ENCODE peak calls at places on chromosome 16, in ten cellular contexts. X is GM12865; V is natural killer cell; R is cardiac fibroblast; E is CD8-positive, alpha-beta T cell; C is A549; O is heart left ventricle; L is brain microvascular endothelial cell; I is epithelial cell of proximal tubule; K is heart right ventricle. F is an unnamed sample.

GRCh38 chr16:71645450-71645849 is 19.5 kb downstream of the MARVELD3 start:
- DNase-seq in X (peak; percentile 44), V (no peak), R (peak; percentile 53), E (no peak), C (peak; percentile 70), O (no peak), L (peak; percentile 44), I (no peak), K (no peak), F (peak; percentile 13)

GRCh38 chr16:19716183-19716582 is 1.8 kb downstream of the KNOP1 start:
- DNase-seq in X (no peak), V (no peak), R (no peak), E (no peak), C (no peak), O (no peak), L (no peak), I (no peak), K (no peak), F (no peak)

GRCh38 chr16:14011846-14012245 is 59.3 kb upstream of the MRTFB start:
- DNase-seq in X (no peak), V (no peak), R (no peak), E (no peak), C (no peak), O (no peak), L (no peak), I (no peak), K (no peak), F (peak; percentile 40)

GRCh38 chr16:67236551-67237395 is 9.8 kb downstream of the TMEM208 start:
- DNase-seq in X (peak; percentile 81), V (peak; percentile 50), R (peak; percentile 50), E (peak; percentile 70), C (peak; percentile 75), O (peak; percentile 68), L (peak; percentile 39), I (no peak), K (peak; percentile 46), F (peak; percentile 33)

GRCh38 chr16:87713469-87714229 is 52.1 kb downstream of the KLHDC4 start:
- DNase-seq in X (no peak), V (peak; percentile 67), R (no peak), E (peak; percentile 59), C (no peak), O (no peak), L (no peak), I (no peak), K (no peak), F (no peak)

GRCh38 chr16:55532227-55532626 is 23.4 kb downstream of the LPCAT2 start:
- DNase-seq in X (no peak), V (no peak), R (no peak), E (no peak), C (no peak), O (no peak), L (no peak), I (no peak), K (no peak), F (peak; percentile 24)

GRCh38 chr16:57533366-57533617 is 3.1 kb downstream of the CCDC102A start:
- DNase-seq in X (no peak), V (no peak), R (no peak), E (no peak), C (no peak), O (no peak), L (no peak), I (no peak), K (no peak), F (no peak)

GRCh38 chr16:20308801-20309590 is 18.3 kb downstream of the GP2 start:
- DNase-seq in X (no peak), V (no peak), R (no peak), E (no peak), C (no peak), O (no peak), L (no peak), I (no peak), K (no peak), F (no peak)

GRCh38 chr16:22077700-22078313 is 14.5 kb upstream of the VWA3A start:
- DNase-seq in X (peak; percentile 77), V (peak; percentile 56), R (peak; percentile 79), E (peak; percentile 78), C (peak; percentile 61), O (no peak), L (peak; percentile 71), I (no peak), K (peak; percentile 37), F (peak; percentile 60)

GRCh38 chr16:85377388-85378144 is 235.6 kb upstream of the GSE1 start:
- DNase-seq in X (no peak), V (no peak), R (peak; percentile 53), E (no peak), C (no peak), O (no peak), L (no peak), I (no peak), K (no peak), F (no peak)

GRCh38 chr16:88534731-88535141 is 35.5 kb upstream of the ZC3H18 start:
- DNase-seq in X (peak; percentile 79), V (no peak), R (peak; percentile 50), E (peak; percentile 41), C (peak; percentile 71), O (no peak), L (peak; percentile 13), I (no peak), K (peak; percentile 49), F (peak; percentile 52)

GRCh38 chr16:77211880-77212735 is 12.9 kb downstream of the SYCE1L start:
- DNase-seq in X (peak; percentile 77), V (peak; percentile 67), R (peak; percentile 38), E (peak; percentile 76), C (peak; percentile 83), O (peak; percentile 81), L (no peak), I (no peak), K (peak; percentile 53), F (no peak)

GRCh38 chr16:78624349-78624748 is 524.9 kb downstream of the WWOX start:
- DNase-seq in X (no peak), V (no peak), R (no peak), E (no peak), C (no peak), O (no peak), L (no peak), I (no peak), K (no peak), F (no peak)
- TF ChIP-seq CTCF in X (no peak), V (no peak), R (no peak), E (no peak), C (no peak), O (no peak), L (no peak), I (no peak), K (no peak), F (no peak)

GRCh38 chr16:49856741-49857330 is 924 bp upstream of the ZNF423 start:
- DNase-seq in X (peak; percentile 51), V (no peak), R (peak; percentile 87), E (no peak), C (peak; percentile 79), O (peak; percentile 88), L (peak; percentile 81), I (peak; percentile 7), K (peak; percentile 83), F (peak; percentile 66)
- TF ChIP-seq CTCF in X (peak; percentile 19), V (no peak), R (peak; percentile 32), E (no peak), C (no peak), O (no peak), L (peak; percentile 51), I (no peak), K (no peak), F (peak; percentile 25)

DNA sequence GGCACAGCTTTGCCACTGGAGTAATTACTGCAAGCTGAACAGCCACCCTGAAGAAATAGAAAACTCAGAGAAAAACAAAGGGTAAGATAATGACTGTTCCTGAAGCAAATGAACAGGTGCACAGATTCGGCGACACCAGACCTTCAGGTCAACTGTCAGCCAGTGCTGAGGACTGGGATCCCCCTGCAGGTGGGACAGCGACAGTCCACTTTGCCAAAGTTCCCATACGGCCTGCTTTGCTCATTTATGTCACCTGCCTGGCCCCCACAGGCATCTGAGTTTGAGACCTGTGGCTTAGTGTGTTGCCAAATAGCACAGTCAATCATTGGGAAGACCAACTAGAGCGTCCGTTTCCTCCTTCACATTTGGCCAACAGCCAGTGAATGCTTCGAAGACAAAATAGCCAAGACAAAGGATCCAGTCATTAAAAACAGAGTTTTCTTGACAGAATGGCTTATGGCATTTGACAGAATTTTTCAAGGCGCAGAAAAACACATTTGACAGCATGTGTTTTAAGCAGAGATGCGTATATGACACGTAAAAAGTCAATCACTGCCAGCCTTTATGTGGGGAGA is 113.8 kb downstream of the ABCC12 start:
- DNase-seq in X (peak; percentile 18), V (no peak), R (no peak), E (no peak), C (no peak), O (no peak), L (no peak), I (no peak), K (no peak), F (no peak)
- TF ChIP-seq CTCF in X (no peak), V (no peak), R (peak; percentile 5), E (no peak), C (no peak), O (no peak), L (peak; percentile 39), I (peak; percentile 42), K (no peak), F (peak; percentile 1)

GRCh38 chr16:12271006-12271405 is 294.5 kb downstream of the SNX29 start:
- DNase-seq in X (no peak), V (no peak), R (peak; percentile 11), E (no peak), C (no peak), O (no peak), L (no peak), I (no peak), K (no peak), F (peak; percentile 23)
- TF ChIP-seq CTCF in X (no peak), V (no peak), R (peak; percentile 33), E (no peak), C (peak; percentile 15), O (peak; percentile 36), L (peak; percentile 73), I (peak; percentile 51), K (peak; percentile 26), F (peak; percentile 38)

DNA sequence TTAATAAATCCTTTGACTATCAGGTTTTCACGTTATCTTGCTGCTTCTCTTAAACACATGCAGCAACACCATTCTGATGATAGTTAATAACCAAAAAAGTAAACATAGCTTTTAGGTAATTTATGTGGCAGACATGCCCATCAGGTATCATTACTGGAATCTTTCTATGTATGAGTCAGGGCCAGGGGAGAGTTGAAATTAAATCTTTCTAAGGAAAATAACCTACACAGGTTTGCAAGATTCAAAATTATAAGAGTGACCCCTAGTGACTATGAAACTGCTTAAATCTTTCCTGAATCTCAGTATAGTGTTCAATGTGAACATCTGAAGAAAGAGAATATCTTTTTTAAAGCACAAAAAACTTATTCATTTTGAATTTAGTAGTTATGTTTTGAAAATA is 666.6 kb downstream of the CDH11 start:
- DNase-seq in X (no peak), V (no peak), R (peak; percentile 60), E (no peak), C (no peak), O (no peak), L (no peak), I (no peak), K (no peak), F (peak; percentile 42)
- TF ChIP-seq CTCF in X (no peak), V (no peak), R (peak; percentile 26), E (no peak), C (no peak), O (peak; percentile 19), L (no peak), I (peak; percentile 46), K (peak; percentile 22), F (peak; percentile 47)

DNA sequence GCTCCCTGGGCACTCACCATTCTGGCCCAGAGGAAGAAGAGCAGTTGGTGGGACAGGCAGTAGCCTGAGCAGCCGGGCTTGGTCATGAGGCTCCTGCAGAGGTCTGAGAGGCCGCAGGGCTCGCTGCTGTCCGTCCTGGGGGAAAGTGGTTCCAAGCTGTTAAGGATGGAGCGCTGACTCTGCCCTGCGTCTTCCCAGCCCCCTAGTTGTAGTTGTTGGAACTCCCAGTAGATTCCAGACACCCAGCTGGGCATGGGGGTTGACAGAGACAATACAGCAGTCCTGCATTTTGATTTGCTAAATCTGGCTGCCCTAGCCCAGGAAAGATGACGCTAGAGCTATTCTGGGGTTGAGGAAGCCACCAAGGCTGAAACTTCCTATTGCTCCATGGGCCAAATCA is 7.3 kb downstream of the C16orf89 start:
- DNase-seq in X (no peak), V (no peak), R (peak; percentile 30), E (no peak), C (peak; percentile 66), O (no peak), L (peak; percentile 45), I (no peak), K (no peak), F (no peak)
- TF ChIP-seq CTCF in X (no peak), V (no peak), R (peak; percentile 47), E (no peak), C (no peak), O (no peak), L (peak; percentile 52), I (peak; percentile 22), K (peak; percentile 24), F (peak; percentile 24)

F was measured in AG10803.